ENCODE peak calls at places on chromosomes 12 and 14, in eight cellular contexts. E is body of pancreas, Y is upper lobe of left lung, R is left lung, W is IMR-90, X is heart left ventricle, L is thyroid gland, K is HL-60. V is an unnamed sample.

GRCh38 chr12:87827638-87828264 is 201.4 kb downstream of the C12orf50 start:
- DNase-seq in E (no peak), Y (no peak), R (no peak), W (peak), X (no peak), L (no peak), K (no peak), V (no peak)

GRCh38 chr14:100849432-100849831 is 23.5 kb downstream of the MEG3 start:
- DNase-seq in E (no peak), Y (no peak), R (no peak), W (peak), X (no peak), L (no peak), K (no peak), V (no peak)

GRCh38 chr14:99809376-99809775 is 16.2 kb downstream of the EML1 start:
- DNase-seq in E (peak), Y (peak), R (no peak), W (peak), X (peak), L (peak), K (no peak), V (no peak)

GRCh38 chr12:38664661-38665269 is 240.6 kb downstream of the CPNE8 start:
- DNase-seq in E (no peak), Y (no peak), R (no peak), W (no peak), X (no peak), L (no peak), K (no peak), V (no peak)

GRCh38 chr14:71780075-71780474 is 152.2 kb upstream of the RGS6 start:
- DNase-seq in E (no peak), Y (no peak), R (no peak), W (no peak), X (no peak), L (no peak), K (no peak), V (no peak)

GRCh38 chr14:88321692-88322504 is 1.2 kb downstream of the KCNK10 start:
- DNase-seq in E (no peak), Y (peak), R (no peak), W (no peak), X (no peak), L (no peak), K (no peak), V (no peak)

GRCh38 chr12:110039085-110039807 is 9.1 kb downstream of the C12orf76 start:
- DNase-seq in E (peak), Y (no peak), R (no peak), W (peak), X (no peak), L (peak), K (no peak), V (no peak)

GRCh38 chr14:38505221-38506095 is 249.6 kb upstream of the CLEC14A start:
- DNase-seq in E (no peak), Y (no peak), R (no peak), W (peak), X (no peak), L (no peak), K (no peak), V (no peak)

GRCh38 chr14:53152627-53152908 is 555 bp downstream of the DDHD1 start:
- DNase-seq in E (no peak), Y (no peak), R (no peak), W (no peak), X (no peak), L (no peak), K (no peak), V (peak)

GRCh38 chr12:90211017-90211416 is 502.4 kb upstream of the ATP2B1 start:
- DNase-seq in E (no peak), Y (no peak), R (no peak), W (peak), X (no peak), L (no peak), K (no peak), V (no peak)

GRCh38 chr14:80095623-80096022 is 115.7 kb downstream of the DIO2 start:
- DNase-seq in E (no peak), Y (no peak), R (no peak), W (peak), X (no peak), L (no peak), K (no peak), V (no peak)

GRCh38 chr12:70217416-70217815 is 25.8 kb upstream of the CNOT2 start:
- DNase-seq in E (no peak), Y (no peak), R (no peak), W (no peak), X (no peak), L (no peak), K (no peak), V (no peak)

GRCh38 chr12:95996034-95996658 is at the start of gene HAL:
- DNase-seq in E (peak), Y (no peak), R (no peak), W (no peak), X (no peak), L (no peak), K (peak), V (no peak)

GRCh38 chr12:24530689-24531088 is 418.2 kb downstream of the BCAT1 start:
- DNase-seq in E (no peak), Y (no peak), R (no peak), W (no peak), X (no peak), L (no peak), K (no peak), V (no peak)

GRCh38 chr12:50661300-50662120 is 102.4 kb upstream of the ATF1 start:
- DNase-seq in E (no peak), Y (no peak), R (no peak), W (no peak), X (no peak), L (no peak), K (no peak), V (no peak)

GRCh38 chr14:80850197-80850814 is 91.2 kb downstream of the CEP128 start:
- DNase-seq in E (no peak), Y (no peak), R (no peak), W (peak), X (no peak), L (no peak), K (no peak), V (no peak)

GRCh38 chr12:78385541-78385940 is 479.0 kb upstream of the SYT1 start:
- DNase-seq in E (no peak), Y (no peak), R (no peak), W (peak), X (no peak), L (no peak), K (no peak), V (no peak)

GRCh38 chr12:34218193-34219045 is 196.1 kb downstream of the ALG10 start:
- DNase-seq in E (peak), Y (peak), R (no peak), W (peak), X (peak), L (peak), K (peak), V (peak)

GRCh38 chr14:97410667-97411286 is 613.6 kb downstream of the VRK1 start:
- DNase-seq in E (no peak), Y (no peak), R (no peak), W (no peak), X (no peak), L (no peak), K (no peak), V (no peak)

GRCh38 chr14:32865827-32866376 is 72.8 kb upstream of the NPAS3 start:
- DNase-seq in E (peak), Y (peak), R (no peak), W (no peak), X (no peak), L (no peak), K (no peak), V (no peak)

GRCh38 chr14:73455294-73455693 is 3.1 kb downstream of the NUMB start:
- DNase-seq in E (no peak), Y (no peak), R (no peak), W (no peak), X (no peak), L (no peak), K (no peak), V (no peak)

GRCh38 chr12:64256166-64256800 is 34.2 kb upstream of the KICS2 start:
- DNase-seq in E (no peak), Y (no peak), R (no peak), W (peak), X (no peak), L (no peak), K (no peak), V (no peak)

GRCh38 chr12:120630139-120630895 is 10.1 kb upstream of the CABP1 start:
- DNase-seq in E (no peak), Y (no peak), R (no peak), W (no peak), X (no peak), L (peak), K (no peak), V (peak)

GRCh38 chr14:33564774-33565630 is 385.9 kb downstream of the EGLN3 start:
- DNase-seq in E (no peak), Y (no peak), R (no peak), W (peak), X (no peak), L (no peak), K (no peak), V (no peak)

GRCh38 chr12:131825146-131825892 is 2.9 kb upstream of the MMP17 start:
- DNase-seq in E (peak), Y (no peak), R (no peak), W (no peak), X (no peak), L (no peak), K (no peak), V (no peak)

GRCh38 chr14:32478027-32478426 is 148.9 kb downstream of the AKAP6 start:
- DNase-seq in E (no peak), Y (no peak), R (no peak), W (no peak), X (no peak), L (no peak), K (no peak), V (no peak)

GRCh38 chr12:546920-547845 is 87.4 kb downstream of the B4GALNT3 start:
- DNase-seq in E (peak), Y (peak), R (peak), W (peak), X (peak), L (peak), K (no peak), V (peak)

GRCh38 chr12:53623526-53623925 is 2.7 kb downstream of the ATF7 start:
- DNase-seq in E (no peak), Y (no peak), R (no peak), W (peak), X (no peak), L (no peak), K (no peak), V (no peak)

GRCh38 chr12:50302686-50303085 is 19.4 kb upstream of the LIMA1 start:
- DNase-seq in E (no peak), Y (no peak), R (no peak), W (peak), X (no peak), L (no peak), K (no peak), V (no peak)

GRCh38 chr14:96960598-96961116 is 163.5 kb downstream of the VRK1 start:
- DNase-seq in E (no peak), Y (no peak), R (no peak), W (no peak), X (no peak), L (no peak), K (no peak), V (no peak)

GRCh38 chr14:90060312-90060964 is 1.4 kb upstream of the KCNK13 start:
- DNase-seq in E (peak), Y (peak), R (peak), W (peak), X (peak), L (peak), K (peak), V (peak)

GRCh38 chr14:68408680-68409079 is 384.2 kb downstream of the ZFP36L1 start:
- DNase-seq in E (no peak), Y (no peak), R (no peak), W (peak), X (no peak), L (no peak), K (no peak), V (no peak)

DNA sequence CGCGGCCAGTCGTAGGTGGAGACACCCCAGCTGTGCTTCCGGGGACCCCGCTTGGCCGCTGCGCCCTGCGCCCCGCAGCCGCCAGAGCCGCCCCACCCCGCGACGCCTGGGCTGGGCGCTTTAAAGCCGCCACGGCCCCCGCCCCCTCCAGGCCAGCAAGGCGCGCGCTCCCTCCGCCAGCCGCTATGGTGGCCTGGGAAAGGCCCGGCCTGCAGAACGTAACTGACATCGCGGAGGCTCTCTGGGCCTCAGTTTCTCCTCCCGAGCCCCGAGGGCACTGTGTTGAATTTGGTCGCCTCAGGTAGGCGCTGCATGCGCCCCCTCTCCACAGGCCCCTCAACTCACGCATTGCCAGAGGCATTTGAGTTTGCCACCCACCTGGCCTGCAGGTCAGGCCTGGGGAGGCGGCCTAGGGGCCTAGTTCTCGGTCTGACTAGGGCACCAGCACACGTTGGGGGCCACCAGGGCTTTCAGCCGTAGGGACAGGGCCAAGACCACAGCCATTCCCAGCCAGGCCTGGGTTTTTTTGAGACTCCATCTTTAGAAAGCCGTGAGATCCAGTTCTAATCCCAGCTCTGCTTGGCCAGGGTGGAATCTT is at the start of gene NGB:
- DNase-seq in E (no peak), Y (peak), R (no peak), W (no peak), X (no peak), L (no peak), K (no peak), V (no peak)
- H3K4me3 ChIP-seq in E (no peak), Y (no peak), R (no peak), W (no peak), X (no peak), L (no peak), K (no peak), V (peak)

GRCh38 chr14:105013150-105013787 is 7.6 kb downstream of the CDCA4 start:
- DNase-seq in E (peak), Y (no peak), R (no peak), W (peak), X (peak), L (peak), K (no peak), V (no peak)
- TF ChIP-seq CTCF in E (no peak), Y (no peak), R (no peak), W (no peak), X (no peak), L (no peak), K (no peak), V (no peak)

GRCh38 chr14:51521764-51522163 is 129.9 kb upstream of the FRMD6 start:
- DNase-seq in E (no peak), Y (no peak), R (no peak), W (peak), X (no peak), L (no peak), K (no peak), V (no peak)
- H3K27ac ChIP-seq in E (no peak), Y (no peak), R (no peak), W (no peak), X (no peak), L (no peak), K (no peak), V (no peak)

DNA sequence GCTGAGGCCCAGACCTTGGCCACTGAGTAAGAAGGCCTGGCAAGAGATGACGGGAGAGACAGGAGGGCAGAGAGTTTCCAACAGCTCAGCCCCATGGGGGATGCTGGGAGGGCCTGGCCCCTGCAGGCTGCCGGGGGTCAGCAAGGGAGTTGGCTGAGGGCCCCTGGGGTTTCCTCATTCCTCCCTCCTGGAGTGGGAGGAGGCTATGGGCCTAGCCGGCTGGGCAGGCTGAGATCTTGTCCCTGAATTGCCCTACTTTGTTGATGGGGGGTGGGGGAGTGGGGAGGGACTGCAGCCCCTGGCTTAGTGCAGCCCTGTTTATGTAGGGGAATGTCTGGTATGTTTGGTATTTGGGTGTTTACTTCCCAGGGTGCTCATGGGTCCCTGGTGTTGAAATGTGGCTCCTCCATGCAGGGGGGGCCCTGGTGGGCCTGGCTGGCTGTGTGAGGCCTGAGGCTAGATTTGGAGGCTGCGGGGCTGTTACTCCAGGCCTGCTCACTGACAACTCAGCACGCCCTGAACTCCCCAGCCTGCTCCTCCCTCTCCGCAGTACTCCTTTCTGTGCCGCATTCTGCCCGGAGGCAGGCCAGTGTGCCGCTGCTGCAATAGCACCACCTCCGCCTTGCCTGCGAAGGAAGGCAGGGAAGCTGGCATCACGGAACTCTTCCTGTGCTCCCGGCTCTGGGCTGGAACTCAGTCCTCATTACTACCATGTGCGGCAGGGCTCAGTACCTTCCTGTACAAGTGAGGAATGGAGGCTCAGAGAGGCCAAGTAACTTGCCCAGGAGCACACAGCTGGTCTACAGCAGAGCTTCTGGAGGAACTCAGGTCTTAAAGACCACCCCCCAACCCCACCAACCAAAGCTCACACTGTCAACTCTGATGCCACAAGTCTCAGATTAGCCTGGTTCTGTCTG is 25.3 kb downstream of the JDP2 start:
- DNase-seq in E (peak), Y (peak), R (peak), W (peak), X (peak), L (peak), K (no peak), V (peak)
- H3K4me3 ChIP-seq in E (no peak), Y (no peak), R (no peak), W (no peak), X (no peak), L (no peak), K (no peak), V (no peak)

GRCh38 chr12:52395761-52396434 is 10.2 kb downstream of the KRT82 start:
- DNase-seq in E (peak), Y (peak), R (peak), W (no peak), X (no peak), L (no peak), K (no peak), V (no peak)
- TF ChIP-seq CTCF in E (peak), Y (peak), R (no peak), W (no peak), X (peak), L (no peak), K (no peak), V (peak)

GRCh38 chr12:116675339-116676107 is 62.3 kb downstream of the SPRING1 start:
- DNase-seq in E (no peak), Y (no peak), R (no peak), W (no peak), X (peak), L (no peak), K (no peak), V (no peak)
- H3K27ac ChIP-seq in E (no peak), Y (peak), R (no peak), W (no peak), X (peak), L (peak), K (peak), V (no peak)

V was measured in dorsolateral prefrontal cortex.